ENCODE peak calls at places on chromosomes 16 and 17, in seven cellular contexts. Y is NB4, E is GM20000, Z is SK-N-SH, I is neural crest cell, R is tibial artery, K is HepG2. H is an unnamed sample.

GRCh38 chr17:58121925-58122324 is 26.3 kb upstream of the OR4D1 start:
- DNase-seq in R (no peak), I (no peak), Z (peak), K (peak), E (no peak), Y (peak), H (no peak)

GRCh38 chr16:75445298-75445697 is 12.0 kb upstream of the CFDP1 start:
- DNase-seq in R (no peak), I (no peak), K (no peak), Y (no peak), E (no peak), Z (no peak), H (no peak)

GRCh38 chr17:64063766-64064224 is 43.4 kb upstream of the ICAM2 start:
- DNase-seq in R (no peak), I (peak), Y (peak), Z (peak), K (peak), E (peak), H (no peak)

GRCh38 chr17:31495049-31495885 is 103.8 kb downstream of the RAB11FIP4 start:
- DNase-seq in E (no peak), Y (peak), Z (peak), R (no peak), K (no peak), I (no peak), H (no peak)

GRCh38 chr16:27426423-27427408 is 24.7 kb downstream of the IL21R start:
- DNase-seq in I (no peak), E (peak), R (peak), K (peak), Y (peak), Z (no peak), H (peak)

GRCh38 chr17:22459331-22459952 is 767.1 kb downstream of the KCNJ18 start:
- DNase-seq in Z (no peak), E (no peak), Y (no peak), I (no peak), K (no peak), R (no peak), H (no peak)

GRCh38 chr17:44219126-44219635 is 294 bp downstream of the UBTF start:
- DNase-seq in E (peak), K (peak), Y (peak), I (no peak), Z (peak), R (peak), H (no peak)

GRCh38 chr17:68302066-68302564 is 10.8 kb downstream of the ARSG start:
- DNase-seq in Y (no peak), Z (peak), I (no peak), R (no peak), E (no peak), K (no peak), H (no peak)

GRCh38 chr16:5604770-5605169 is 507.2 kb upstream of the EEF2KMT start:
- DNase-seq in R (no peak), I (no peak), Z (peak), E (peak), K (peak), Y (peak), H (no peak)

GRCh38 chr16:3188925-3189825 is 1.2 kb downstream of the OR1F1 start:
- DNase-seq in R (no peak), Z (peak), E (peak), Y (peak), I (peak), K (peak), H (no peak)

GRCh38 chr16:83420206-83420760 is 387.5 kb upstream of the HSBP1 start:
- DNase-seq in E (no peak), Y (peak), I (peak), K (peak), R (no peak), Z (no peak), H (no peak)

GRCh38 chr16:68884391-68884790 is 41.1 kb downstream of the TANGO6 start:
- DNase-seq in K (no peak), R (no peak), Y (no peak), Z (no peak), E (no peak), I (no peak), H (no peak)

GRCh38 chr17:44219636-44220210 is at the start of gene UBTF:
- DNase-seq in I (peak), R (peak), Y (peak), K (peak), E (peak), Z (peak), H (no peak)

GRCh38 chr16:87227651-87228015 is 89.6 kb downstream of the C16orf95 start:
- DNase-seq in Y (no peak), K (no peak), E (no peak), I (no peak), Z (no peak), R (peak), H (no peak)

GRCh38 chr17:7989781-7990655 is 12.4 kb upstream of the GUCY2D start:
- DNase-seq in I (peak), E (peak), Y (peak), Z (peak), K (peak), R (peak), H (no peak)

GRCh38 chr17:9900744-9901143 is 4.3 kb downstream of the RCVRN start:
- DNase-seq in Y (no peak), R (no peak), Z (no peak), K (no peak), I (no peak), E (no peak), H (no peak)

GRCh38 chr17:62187681-62188080 is 122.6 kb upstream of the MED13 start:
- DNase-seq in Z (peak), R (no peak), I (no peak), Y (no peak), K (no peak), E (no peak), H (no peak)

GRCh38 chr16:90008708-90009145 is 10.5 kb downstream of the DBNDD1 start:
- DNase-seq in Z (no peak), R (no peak), Y (peak), I (no peak), E (peak), K (no peak), H (no peak)

GRCh38 chr17:83162035-83162745 is 82.8 kb downstream of the METRNL start:
- DNase-seq in Y (no peak), E (no peak), R (no peak), Z (no peak), I (no peak), K (no peak), H (peak)

GRCh38 chr16:56606688-56607618 is 1.4 kb upstream of the MT2A start:
- DNase-seq in E (no peak), R (peak), I (no peak), K (peak), Z (no peak), Y (peak), H (no peak)

GRCh38 chr16:74608944-74609343 is 2.0 kb upstream of the GLG1 start:
- DNase-seq in K (no peak), R (peak), Y (peak), I (no peak), Z (no peak), E (no peak), H (peak)

GRCh38 chr17:66462010-66462409 is 159.6 kb downstream of the PRKCA start:
- DNase-seq in Y (peak), Z (no peak), K (peak), R (no peak), E (no peak), I (no peak), H (no peak)

GRCh38 chr16:4689864-4690704 is 3.3 kb upstream of the NUDT16L1 start:
- DNase-seq in Y (peak), E (no peak), K (no peak), R (no peak), Z (peak), I (no peak), H (peak)

GRCh38 chr17:77748436-77748835 is 210.1 kb upstream of the TNRC6C start:
- DNase-seq in Z (no peak), Y (no peak), I (no peak), K (no peak), E (no peak), R (peak), H (no peak)

GRCh38 chr16:70395345-70395901 is 43.5 kb downstream of the ST3GAL2 start:
- DNase-seq in Y (peak), K (peak), E (peak), R (peak), Z (peak), I (peak), H (no peak)

GRCh38 chr17:66715745-66716156 is 119.2 kb upstream of the CACNG5 start:
- DNase-seq in Z (peak), Y (peak), K (peak), R (no peak), I (no peak), E (peak), H (no peak)

GRCh38 chr17:3978421-3979275 is 14.4 kb upstream of the ATP2A3 start:
- DNase-seq in K (no peak), Y (no peak), I (no peak), E (no peak), R (no peak), Z (peak), H (peak)

GRCh38 chr17:57357830-57358426 is 101.6 kb downstream of the MSI2 start:
- DNase-seq in Z (no peak), E (peak), Y (no peak), K (no peak), R (no peak), I (no peak), H (no peak)

GRCh38 chr16:28497861-28498599 is 3.6 kb downstream of the APOBR start:
- DNase-seq in Y (no peak), I (no peak), R (no peak), K (no peak), Z (no peak), E (no peak), H (no peak)

GRCh38 chr17:77750427-77751043 is 208.0 kb upstream of the TNRC6C start:
- DNase-seq in E (no peak), R (peak), I (no peak), Y (no peak), K (no peak), Z (no peak), H (no peak)

GRCh38 chr16:70432304-70432799 is 6.5 kb downstream of the ST3GAL2 start:
- DNase-seq in R (no peak), E (no peak), I (no peak), Y (peak), Z (no peak), K (no peak), H (no peak)

GRCh38 chr16:85514601-85515318 is 98.4 kb upstream of the GSE1 start:
- DNase-seq in Z (peak), K (peak), R (peak), E (no peak), I (no peak), Y (no peak), H (no peak)

GRCh38 chr17:5526821-5527598 is 40.6 kb downstream of the MIS12 start:
- DNase-seq in K (peak), I (peak), E (peak), Z (peak), R (peak), Y (peak), H (no peak)

GRCh38 chr16:87832759-87833502 is 36.4 kb downstream of the SLC7A5 start:
- DNase-seq in E (no peak), K (no peak), Y (peak), R (no peak), I (no peak), Z (no peak), H (no peak)

GRCh38 chr17:65956814-65957213 is 235.1 kb downstream of the CEP112 start:
- DNase-seq in I (no peak), Z (no peak), K (peak), R (no peak), Y (no peak), E (no peak), H (no peak)

GRCh38 chr16:78761427-78761826 is 662.0 kb downstream of the WWOX start:
- DNase-seq in I (no peak), R (no peak), K (no peak), Y (peak), E (peak), Z (no peak), H (no peak)

GRCh38 chr17:47843391-47843730 is 2.3 kb upstream of the SCRN2 start:
- DNase-seq in R (no peak), Z (no peak), Y (no peak), E (no peak), I (no peak), K (no peak), H (no peak)

GRCh38 chr17:47844230-47844629 is 3.2 kb upstream of the SCRN2 start:
- DNase-seq in I (no peak), Y (no peak), R (no peak), E (no peak), K (peak), Z (no peak), H (no peak)

GRCh38 chr17:47846741-47847340 is 4.1 kb downstream of the SP6 start:
- DNase-seq in K (no peak), E (no peak), I (peak), Y (no peak), Z (no peak), R (no peak), H (peak)

GRCh38 chr17:47847341-47848197 is 3.4 kb downstream of the SP6 start:
- DNase-seq in E (no peak), Z (peak), R (no peak), K (no peak), Y (no peak), I (no peak), H (peak)

DNA sequence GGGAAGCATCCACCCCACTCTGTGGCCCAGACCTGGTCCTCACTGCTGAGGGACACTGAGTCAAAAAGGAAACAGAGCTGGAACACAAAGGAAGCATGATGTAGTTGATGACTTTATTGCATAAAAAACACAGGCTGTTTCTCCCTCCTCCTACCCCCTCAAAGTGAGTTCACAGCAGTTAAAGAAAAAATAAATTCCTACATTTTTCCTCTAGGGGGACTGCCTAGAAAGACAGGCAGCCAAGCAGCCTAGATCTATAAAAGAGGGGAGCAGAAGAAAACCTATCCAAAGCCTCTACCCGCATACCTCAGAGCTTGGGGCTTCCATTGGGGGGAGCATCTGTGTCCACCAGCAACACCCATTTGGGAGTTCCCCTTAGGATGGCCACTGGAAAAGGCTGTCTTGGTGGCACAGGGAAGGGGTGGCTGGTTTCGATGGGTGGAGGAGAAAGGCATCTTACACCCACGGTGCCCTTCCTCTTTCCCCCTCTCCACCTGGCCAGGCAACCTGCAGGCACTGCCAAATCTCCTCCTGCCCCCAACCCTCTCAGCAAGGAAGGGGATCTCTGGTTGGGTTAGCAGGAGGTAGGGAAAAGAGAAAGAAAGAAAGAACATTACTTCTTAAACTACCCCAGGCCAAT is 3.9 kb upstream of the SCRN2 start:
- DNase-seq in K (no peak), I (no peak), R (no peak), E (no peak), Y (peak), Z (peak), H (no peak)
- TF ChIP-seq CTCF in K (no peak), I (peak), R (peak), E (no peak), Y (peak), Z (peak), H (peak)

GRCh38 chr17:35242805-35243458 is at the start of gene SLFN5:
- DNase-seq in Y (peak), Z (peak), E (peak), K (peak), R (peak), I (peak), H (peak)
- TF ChIP-seq CTCF in Y (no peak), Z (no peak), E (no peak), K (no peak), R (no peak), I (no peak), H (no peak)

GRCh38 chr17:49583226-49583625 is 7.6 kb downstream of the NXPH3 start:
- DNase-seq in Y (no peak), Z (peak), R (no peak), K (no peak), I (no peak), E (no peak), H (no peak)

GRCh38 chr17:49583889-49584288 is 8.2 kb downstream of the NXPH3 start:
- DNase-seq in R (no peak), Z (peak), K (no peak), E (no peak), I (no peak), Y (no peak), H (no peak)

GRCh38 chr17:49582789-49583188 is 7.1 kb downstream of the NXPH3 start:
- DNase-seq in Y (no peak), Z (peak), R (no peak), I (no peak), K (no peak), E (no peak), H (no peak)

GRCh38 chr17:49587366-49588073 is 11.8 kb downstream of the NXPH3 start:
- DNase-seq in K (no peak), Y (no peak), Z (no peak), R (no peak), E (no peak), I (no peak), H (no peak)

GRCh38 chr17:49585422-49586027 is 9.9 kb downstream of the NXPH3 start:
- DNase-seq in Z (peak), Y (no peak), I (no peak), E (no peak), R (no peak), K (no peak), H (no peak)
- TF ChIP-seq CTCF in Z (peak), Y (no peak), I (peak), E (no peak), R (no peak), K (peak), H (peak)

DNA sequence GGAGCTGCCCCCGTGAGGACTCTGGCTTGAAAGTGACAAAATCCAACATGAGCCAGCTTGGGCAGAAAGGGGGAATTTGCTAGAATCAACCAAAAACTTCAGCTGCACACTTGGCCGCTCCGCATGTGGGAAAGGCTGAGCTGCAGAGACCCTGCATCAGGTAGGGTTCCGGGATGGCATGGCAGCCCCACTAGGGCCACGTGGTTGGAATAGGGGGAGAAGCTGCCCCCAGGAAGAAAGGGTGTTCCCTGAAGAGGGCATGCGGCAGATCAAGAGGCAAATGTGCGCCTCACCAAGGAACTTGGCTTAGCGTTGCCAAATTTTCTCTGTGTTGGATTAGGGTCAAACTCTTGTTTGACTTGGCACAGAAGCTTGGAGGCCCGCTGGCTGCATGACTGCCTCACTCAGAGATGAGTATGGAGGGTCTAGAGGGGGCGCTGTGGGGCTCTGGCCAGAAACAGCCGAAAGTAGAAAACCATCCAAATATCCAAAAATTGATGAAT is 29.2 kb upstream of the WFIKKN2 start:
- DNase-seq in Y (no peak), E (no peak), Z (no peak), K (peak), R (no peak), I (no peak), H (no peak)
- TF ChIP-seq CTCF in Y (peak), E (no peak), Z (peak), K (peak), R (no peak), I (no peak), H (peak)

DNA sequence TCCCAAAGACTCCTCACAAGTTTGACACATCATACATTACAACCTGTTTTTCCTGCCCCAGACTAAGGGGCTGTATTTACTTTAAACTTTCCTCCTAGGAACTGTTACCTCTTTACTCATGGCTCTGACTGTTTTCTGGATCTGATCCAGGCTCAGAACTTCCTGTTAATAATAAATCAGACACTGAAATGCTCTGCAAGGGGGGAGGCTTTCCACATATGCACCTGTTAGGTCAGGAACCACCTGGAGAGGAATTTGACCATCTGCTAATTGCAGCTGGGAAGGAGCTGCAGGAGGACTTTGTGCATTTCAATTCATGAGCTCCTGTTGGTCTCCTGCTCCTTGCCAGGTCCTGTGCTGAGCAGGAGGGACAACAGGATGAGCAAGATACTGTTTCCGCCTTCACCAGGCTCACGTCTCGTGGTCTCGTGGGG is 476.9 kb upstream of the CDH5 start:
- DNase-seq in K (no peak), Y (no peak), E (no peak), I (no peak), Z (no peak), R (no peak), H (no peak)
- TF ChIP-seq CTCF in K (no peak), Y (no peak), E (no peak), I (no peak), Z (no peak), R (no peak), H (no peak)

GRCh38 chr17:33292981-33293867 is at the start of gene ASIC2:
- DNase-seq in Z (peak), E (no peak), I (peak), K (no peak), Y (no peak), R (peak), H (peak)
- TF ChIP-seq CTCF in Z (no peak), E (no peak), I (peak), K (no peak), Y (no peak), R (no peak), H (no peak)

DNA sequence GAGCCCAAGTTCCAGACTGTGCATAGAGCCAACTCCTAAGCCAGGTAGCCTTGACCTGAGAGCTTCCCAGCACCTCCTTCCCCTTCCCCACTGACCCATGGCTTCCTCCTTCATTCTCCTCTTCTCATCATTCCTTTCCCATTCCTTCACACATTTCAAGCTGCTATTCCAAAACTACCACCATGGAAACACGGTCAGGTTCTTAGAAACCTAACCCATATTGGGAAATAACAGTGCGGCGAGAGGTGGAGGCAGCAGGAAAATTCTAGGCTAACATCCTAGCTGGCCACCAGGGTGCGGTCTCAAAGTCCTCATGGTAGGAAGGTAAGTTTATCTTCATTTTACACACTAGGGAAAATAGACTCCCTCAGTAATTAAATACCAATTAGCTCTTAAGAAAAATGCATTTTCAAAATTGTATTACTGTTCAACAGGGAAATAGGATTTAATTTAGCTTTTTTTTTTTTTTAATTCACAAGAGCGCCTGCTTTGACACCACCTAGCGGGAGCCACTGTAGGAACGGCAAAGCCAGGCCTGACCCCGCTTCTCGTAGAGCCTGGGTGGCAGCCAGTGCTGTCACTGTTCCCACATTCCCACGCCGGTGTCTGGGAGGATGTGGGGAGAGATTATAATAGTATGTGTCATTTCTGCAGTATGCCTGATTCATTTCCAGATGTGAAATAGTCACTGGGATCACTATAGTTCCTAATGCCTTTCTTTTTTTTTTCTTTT is 14.0 kb upstream of the SPHK1 start:
- DNase-seq in R (peak), I (no peak), K (no peak), E (no peak), Y (no peak), Z (peak), H (no peak)
- TF ChIP-seq CTCF in R (peak), I (peak), K (peak), E (no peak), Y (peak), Z (peak), H (peak)